ENCODE peak calls at places on chromosomes 1 and 21, in six cellular contexts. Y is Karpas-422, D is fibroblast of lung, K is AG04449, C is transverse colon, J is iPS DF 6.9. Q is an unnamed sample.

GRCh38 chr1:214452152-214452806 is 99.1 kb downstream of the PTPN14 start:
- DNase-seq in Y (peak; percentile 82), D (no peak), K (no peak), C (no peak), J (no peak), Q (no peak)

GRCh38 chr1:145804235-145805045 is 19.5 kb downstream of the RNF115 start:
- DNase-seq in Y (peak; percentile 40), D (peak; percentile 55), K (no peak), C (no peak), J (no peak), Q (no peak)

GRCh38 chr21:33078907-33079582 is 9.1 kb downstream of the OLIG1 start:
- DNase-seq in Y (peak; percentile 73), D (peak; percentile 83), K (peak; percentile 9), C (no peak), J (no peak), Q (no peak)

GRCh38 chr1:220356981-220357850 is 85.0 kb upstream of the RAB3GAP2 start:
- DNase-seq in Y (no peak), D (no peak), K (no peak), C (no peak), J (no peak), Q (no peak)

GRCh38 chr1:208510192-208510952 is 266.2 kb upstream of the PLXNA2 start:
- DNase-seq in Y (no peak), D (peak; percentile 59), K (peak; percentile 14), C (no peak), J (no peak), Q (no peak)

GRCh38 chr1:99963041-99963795 is 6.6 kb upstream of the SLC35A3 start:
- DNase-seq in Y (no peak), D (peak; percentile 68), K (no peak), C (no peak), J (no peak), Q (no peak)

GRCh38 chr1:100972185-100972584 is 53.4 kb downstream of the DPH5 start:
- DNase-seq in Y (no peak), D (no peak), K (no peak), C (no peak), J (no peak), Q (no peak)

GRCh38 chr1:226920446-226920894 is 19.6 kb upstream of the COQ8A start:
- DNase-seq in Y (no peak), D (no peak), K (no peak), C (no peak), J (no peak), Q (no peak)

GRCh38 chr1:21607549-21608529 is 61.3 kb downstream of the RAP1GAP start:
- DNase-seq in Y (peak; percentile 99), D (peak; percentile 56), K (no peak), C (peak; percentile 95), J (peak; percentile 99), Q (no peak)

GRCh38 chr1:7175507-7175906 is 390.3 kb downstream of the CAMTA1 start:
- DNase-seq in Y (no peak), D (no peak), K (no peak), C (no peak), J (no peak), Q (no peak)

GRCh38 chr21:29245104-29245643 is 53.5 kb upstream of the BACH1 start:
- DNase-seq in Y (no peak), D (no peak), K (no peak), C (no peak), J (no peak), Q (no peak)

GRCh38 chr1:53517821-53518352 is 58.7 kb downstream of the DMRTB1 start:
- DNase-seq in Y (no peak), D (no peak), K (no peak), C (no peak), J (no peak), Q (no peak)

GRCh38 chr21:45152265-45152746 is 77.9 kb downstream of the ADARB1 start:
- DNase-seq in Y (peak; percentile 85), D (peak; percentile 65), K (no peak), C (peak; percentile 50), J (no peak), Q (no peak)

GRCh38 chr1:162562452-162562828 is 918 bp downstream of the UAP1 start:
- DNase-seq in Y (peak; percentile 54), D (peak; percentile 73), K (no peak), C (peak; percentile 44), J (no peak), Q (peak; percentile 59)

GRCh38 chr1:41427022-41427942 is 57.2 kb downstream of the EDN2 start:
- DNase-seq in Y (no peak), D (no peak), K (no peak), C (no peak), J (no peak), Q (no peak)
- H3K4me3 ChIP-seq in Y (no peak overlapping the region), D (no peak overlapping the region), K (no peak overlapping the region), C (no peak overlapping the region), J (no peak overlapping the region), Q (no peak overlapping the region)

DNA sequence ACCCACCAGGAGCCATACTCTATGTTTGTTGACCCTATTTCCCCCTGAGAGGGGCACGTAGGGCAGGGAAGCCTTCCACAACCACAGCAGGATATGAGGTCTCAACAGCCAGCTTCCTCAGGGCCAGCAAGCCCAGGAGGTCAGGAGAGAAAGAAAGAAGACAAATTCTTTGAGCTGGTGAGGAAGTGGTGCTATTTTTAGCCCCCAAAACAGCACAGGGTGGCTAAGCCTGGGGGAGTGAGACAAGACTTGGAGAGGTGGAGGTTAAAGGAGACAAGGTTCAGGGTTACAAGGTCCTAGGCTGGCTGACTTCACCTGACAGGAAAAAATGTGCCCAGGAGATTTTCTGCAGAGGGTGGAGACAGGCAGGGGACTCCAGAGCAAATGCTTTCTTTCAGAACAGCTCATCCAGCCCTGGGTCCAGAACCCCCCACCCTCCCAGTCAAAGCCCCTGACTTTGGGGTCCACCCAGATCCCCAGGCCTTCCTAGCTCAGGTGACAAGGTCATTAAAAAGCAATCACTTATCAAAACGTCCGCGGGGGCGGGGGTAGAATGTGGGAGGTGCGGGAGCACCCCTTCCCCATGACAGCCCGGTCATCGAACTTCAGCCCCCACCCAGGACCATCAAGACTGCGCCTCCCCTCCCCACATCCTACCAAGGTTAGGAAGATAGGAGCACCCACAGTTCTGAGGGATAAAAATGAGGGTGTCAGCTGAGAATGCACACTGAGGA is 1.3 kb downstream of the SV2A start:
- DNase-seq in Y (no peak), D (no peak), K (no peak), C (no peak), J (no peak), Q (no peak)
- H3K4me3 ChIP-seq in Y (no peak overlapping the region), D (peak overlapping the region; percentile 85), K (peak overlapping the region; percentile 83), C (no peak overlapping the region), J (peak overlapping the region; percentile 45), Q (peak overlapping the region; percentile 83)

DNA sequence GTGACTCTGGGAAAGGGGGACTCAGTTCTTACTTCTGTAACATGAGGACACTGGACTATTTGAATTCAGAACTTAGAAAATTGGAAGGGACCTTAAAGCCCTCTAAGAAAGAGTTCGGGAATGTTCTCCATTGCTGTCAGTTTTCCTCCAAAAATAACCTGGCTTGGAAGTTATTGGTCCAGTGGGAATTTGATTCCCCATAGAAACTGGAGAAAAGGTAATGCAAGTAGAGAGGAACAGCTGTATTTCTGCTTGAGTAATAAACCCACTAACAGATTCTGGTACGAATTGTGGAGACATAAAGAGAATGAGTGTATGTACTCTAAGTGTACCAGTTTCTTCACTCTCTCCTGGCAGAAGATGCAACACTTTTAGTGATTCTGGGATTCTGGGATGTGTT is 1.8 kb downstream of the ZBED6 start:
- DNase-seq in Y (no peak), D (no peak), K (no peak), C (no peak), J (no peak), Q (no peak)
- H3K4me3 ChIP-seq in Y (peak overlapping the region; percentile 71), D (peak overlapping the region; percentile 90), K (peak overlapping the region; percentile 57), C (peak overlapping the region; percentile 82), J (no peak overlapping the region), Q (peak overlapping the region; percentile 83)

GRCh38 chr1:92969517-92969916 is 8.3 kb upstream of the DIPK1A start:
- DNase-seq in Y (no peak), D (no peak), K (no peak), C (no peak), J (no peak), Q (no peak)

GRCh38 chr1:92972413-92973129 is 11.3 kb upstream of the DIPK1A start:
- DNase-seq in Y (no peak), D (no peak), K (no peak), C (no peak), J (no peak), Q (no peak)

GRCh38 chr1:92965003-92965402 is 3.7 kb upstream of the DIPK1A start:
- DNase-seq in Y (no peak), D (no peak), K (no peak), C (no peak), J (no peak), Q (no peak)

GRCh38 chr1:92970990-92971689 is 9.9 kb upstream of the DIPK1A start:
- DNase-seq in Y (no peak), D (no peak), K (no peak), C (no peak), J (no peak), Q (no peak)

GRCh38 chr1:92968138-92969032 is 7.1 kb upstream of the DIPK1A start:
- DNase-seq in Y (peak; percentile 54), D (no peak), K (no peak), C (no peak), J (no peak), Q (no peak)
- H3K4me3 ChIP-seq in Y (no peak overlapping the region), D (no peak overlapping the region), K (no peak overlapping the region), C (no peak overlapping the region), J (no peak overlapping the region), Q (no peak overlapping the region)

DNA sequence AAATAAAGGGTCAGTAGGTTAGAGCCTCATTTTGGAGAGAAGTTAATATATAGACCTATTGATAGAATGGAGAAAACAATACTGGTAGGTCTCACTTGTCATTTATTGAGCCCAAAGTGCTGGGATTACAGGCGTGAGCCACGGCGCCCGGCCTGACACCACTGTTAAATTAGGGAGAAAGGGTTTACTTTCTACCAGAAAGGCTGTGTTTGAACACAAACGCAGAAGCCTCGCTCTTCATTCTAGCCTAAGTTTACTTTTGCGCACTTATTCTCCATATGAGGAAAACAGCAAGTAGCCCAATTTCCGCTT is 710 bp upstream of the PRPF3 start:
- DNase-seq in Y (no peak), D (no peak), K (no peak), C (no peak), J (no peak), Q (no peak)
- H3K4me3 ChIP-seq in Y (peak overlapping the region; percentile 90), D (peak overlapping the region; percentile 93), K (peak overlapping the region; percentile 97), C (peak overlapping the region; percentile 74), J (no peak overlapping the region), Q (peak overlapping the region; percentile 100)